ENCODE peak calls at places on chromosomes 11 and 22, in four cellular contexts. K is RWPE1, F is astrocyte, Z is brain microvascular endothelial cell. J is an unnamed sample.

GRCh38 chr11:102794382-102794781 is 3.6 kb downstream of the MMP1 start:
- DNase-seq in Z (peak), K (no peak), F (no peak), J (no peak)

GRCh38 chr11:6813651-6814050 is 14.2 kb upstream of the OR6A2 start:
- DNase-seq in F (no peak), K (no peak), Z (no peak), J (no peak)

GRCh38 chr22:49999063-49999900 is 13.3 kb downstream of the IL17REL start:
- DNase-seq in F (no peak), K (no peak), Z (no peak), J (no peak)

GRCh38 chr11:95148421-95148820 is 58.8 kb downstream of the ENDOD1 start:
- DNase-seq in Z (no peak), F (no peak), K (no peak), J (no peak)

GRCh38 chr22:42437488-42438292 is 5.5 kb upstream of the NFAM1 start:
- DNase-seq in F (no peak), Z (peak), K (peak), J (peak)

GRCh38 chr11:105524286-105524685 is 85.6 kb upstream of the GRIA4 start:
- DNase-seq in F (no peak), Z (no peak), K (no peak), J (peak)

GRCh38 chr11:108561535-108561991 is 32.0 kb downstream of the EXPH5 start:
- DNase-seq in K (no peak), F (peak), Z (peak), J (no peak)

GRCh38 chr11:24738972-24739371 is 242.1 kb downstream of the LUZP2 start:
- DNase-seq in K (no peak), F (no peak), Z (no peak), J (no peak)

GRCh38 chr22:45335021-45335818 is 25.5 kb downstream of the FAM118A start:
- DNase-seq in F (no peak), K (no peak), Z (no peak), J (no peak)

J was measured in foreskin melanocyte.